ENCODE peak calls at places on chromosomes 2 and 18, in five cellular contexts. E is iris pigment epithelial cell, L is fibroblast of pulmonary artery, H is AG10803, O is SK-N-MC. W is an unnamed sample.

GRCh38 chr2:188282907-188283306 is 8.8 kb upstream of the GULP1 start:
- DNase-seq in L (no peak), O (no peak), E (no peak), H (no peak), W (no peak)

GRCh38 chr2:237916296-237916695 is 50.5 kb upstream of the UBE2F start:
- DNase-seq in E (no peak), O (no peak), L (no peak), H (no peak), W (no peak)

GRCh38 chr2:219059725-219060682 is 717 bp downstream of the IHH start:
- DNase-seq in L (no peak), O (no peak), H (no peak), E (no peak), W (no peak)

GRCh38 chr2:152134488-152135280 is 35.8 kb upstream of the CACNB4 start:
- DNase-seq in H (no peak), E (peak), L (peak), O (no peak), W (no peak)

GRCh38 chr2:78568921-78569320 is 456.6 kb upstream of the REG3G start:
- DNase-seq in O (no peak), E (no peak), L (no peak), H (no peak), W (no peak)

GRCh38 chr2:112662702-112663101 is 17.0 kb downstream of the SLC20A1 start:
- DNase-seq in O (no peak), E (no peak), H (no peak), L (no peak), W (no peak)

GRCh38 chr2:107093426-107093957 is 207.5 kb upstream of the ST6GAL2 start:
- DNase-seq in E (no peak), L (no peak), H (no peak), O (no peak), W (no peak)

GRCh38 chr2:179250848-179251504 is 13.7 kb downstream of the SESTD1 start:
- DNase-seq in O (no peak), H (no peak), E (no peak), L (no peak), W (no peak)

GRCh38 chr18:9557250-9557943 is 57.0 kb downstream of the PPP4R1 start:
- DNase-seq in E (peak), H (no peak), O (no peak), L (no peak), W (no peak)

GRCh38 chr18:9647496-9648323 is 33.4 kb upstream of the PPP4R1 start:
- DNase-seq in L (peak), O (no peak), E (peak), H (no peak), W (no peak)